ENCODE peak calls at places on chromosome 18, in five cellular contexts. One of them, this sample, is unnamed.

GRCh38 chr18:10304853-10305252 is 149.6 kb upstream of the APCDD1 start:
- DNase-seq in PC-3: peak; percentile 21
- DNase-seq in naive thymus-derived CD4-positive, alpha-beta T cell: no peak
- DNase-seq in stomach: no peak
- DNase-seq in CD8-positive, alpha-beta memory T cell: no peak
- DNase-seq in this sample: no peak

GRCh38 chr18:6811816-6812215 is 82.3 kb downstream of the ARHGAP28 start:
- DNase-seq in stomach: no peak
- DNase-seq in naive thymus-derived CD4-positive, alpha-beta T cell: no peak
- DNase-seq in CD8-positive, alpha-beta memory T cell: no peak
- DNase-seq in PC-3: no peak
- DNase-seq in this sample: no peak

GRCh38 chr18:75159238-75159518 is 49.8 kb downstream of the PTGR3 start:
- DNase-seq in PC-3: no peak
- DNase-seq in naive thymus-derived CD4-positive, alpha-beta T cell: no peak
- DNase-seq in CD8-positive, alpha-beta memory T cell: no peak
- DNase-seq in stomach: no peak
- DNase-seq in this sample: no peak

GRCh38 chr18:49052891-49053644 is 102.3 kb upstream of the SMAD7 start:
- DNase-seq in naive thymus-derived CD4-positive, alpha-beta T cell: peak; percentile 11
- DNase-seq in stomach: no peak
- DNase-seq in CD8-positive, alpha-beta memory T cell: peak; percentile 14
- DNase-seq in PC-3: peak; percentile 41
- DNase-seq in this sample: peak; percentile 25

GRCh38 chr18:5943514-5943913 is 48.2 kb upstream of the TMEM200C start:
- DNase-seq in CD8-positive, alpha-beta memory T cell: no peak
- DNase-seq in stomach: no peak
- DNase-seq in PC-3: no peak
- DNase-seq in naive thymus-derived CD4-positive, alpha-beta T cell: no peak
- DNase-seq in this sample: no peak

GRCh38 chr18:10182009-10182624 is 268.3 kb downstream of the VAPA start:
- DNase-seq in stomach: no peak
- DNase-seq in CD8-positive, alpha-beta memory T cell: no peak
- DNase-seq in naive thymus-derived CD4-positive, alpha-beta T cell: no peak
- DNase-seq in PC-3: peak; percentile 48
- DNase-seq in this sample: no peak

GRCh38 chr18:24136967-24137373 is 1.9 kb upstream of the CABYR start:
- DNase-seq in stomach: no peak
- DNase-seq in naive thymus-derived CD4-positive, alpha-beta T cell: no peak
- DNase-seq in PC-3: peak; percentile 66
- DNase-seq in CD8-positive, alpha-beta memory T cell: no peak
- DNase-seq in this sample: no peak

GRCh38 chr18:28365406-28365805 is 188.5 kb upstream of the CDH2 start:
- DNase-seq in PC-3: peak; percentile 93
- DNase-seq in CD8-positive, alpha-beta memory T cell: no peak
- DNase-seq in naive thymus-derived CD4-positive, alpha-beta T cell: no peak
- DNase-seq in stomach: no peak
- DNase-seq in this sample: no peak

GRCh38 chr18:48792611-48793368 is 158.0 kb downstream of the SMAD7 start:
- DNase-seq in naive thymus-derived CD4-positive, alpha-beta T cell: no peak
- DNase-seq in PC-3: no peak
- DNase-seq in CD8-positive, alpha-beta memory T cell: no peak
- DNase-seq in stomach: no peak
- DNase-seq in this sample: no peak

GRCh38 chr18:11946756-11947155 is 34.6 kb upstream of the IMPA2 start:
- DNase-seq in CD8-positive, alpha-beta memory T cell: no peak
- DNase-seq in naive thymus-derived CD4-positive, alpha-beta T cell: no peak
- DNase-seq in PC-3: peak; percentile 15
- DNase-seq in stomach: no peak
- DNase-seq in this sample: no peak

GRCh38 chr18:48290162-48290926 is 118.8 kb downstream of the ZBTB7C start:
- DNase-seq in stomach: no peak
- DNase-seq in PC-3: no peak
- DNase-seq in CD8-positive, alpha-beta memory T cell: no peak
- DNase-seq in naive thymus-derived CD4-positive, alpha-beta T cell: no peak
- DNase-seq in this sample: no peak

GRCh38 chr18:61569176-61569892 is 236.1 kb downstream of the CDH20 start:
- DNase-seq in naive thymus-derived CD4-positive, alpha-beta T cell: no peak
- DNase-seq in CD8-positive, alpha-beta memory T cell: no peak
- DNase-seq in stomach: no peak
- DNase-seq in PC-3: peak; percentile 58
- DNase-seq in this sample: no peak

GRCh38 chr18:51149605-51150429 is 47.7 kb downstream of the MEX3C start:
- DNase-seq in stomach: no peak
- DNase-seq in naive thymus-derived CD4-positive, alpha-beta T cell: no peak
- DNase-seq in CD8-positive, alpha-beta memory T cell: no peak
- DNase-seq in PC-3: peak; percentile 2
- DNase-seq in this sample: no peak

GRCh38 chr18:45726603-45727002 is 2.6 kb downstream of the SLC14A1 start:
- DNase-seq in PC-3: no peak
- DNase-seq in stomach: no peak
- DNase-seq in naive thymus-derived CD4-positive, alpha-beta T cell: no peak
- DNase-seq in CD8-positive, alpha-beta memory T cell: no peak
- DNase-seq in this sample: no peak

DNA sequence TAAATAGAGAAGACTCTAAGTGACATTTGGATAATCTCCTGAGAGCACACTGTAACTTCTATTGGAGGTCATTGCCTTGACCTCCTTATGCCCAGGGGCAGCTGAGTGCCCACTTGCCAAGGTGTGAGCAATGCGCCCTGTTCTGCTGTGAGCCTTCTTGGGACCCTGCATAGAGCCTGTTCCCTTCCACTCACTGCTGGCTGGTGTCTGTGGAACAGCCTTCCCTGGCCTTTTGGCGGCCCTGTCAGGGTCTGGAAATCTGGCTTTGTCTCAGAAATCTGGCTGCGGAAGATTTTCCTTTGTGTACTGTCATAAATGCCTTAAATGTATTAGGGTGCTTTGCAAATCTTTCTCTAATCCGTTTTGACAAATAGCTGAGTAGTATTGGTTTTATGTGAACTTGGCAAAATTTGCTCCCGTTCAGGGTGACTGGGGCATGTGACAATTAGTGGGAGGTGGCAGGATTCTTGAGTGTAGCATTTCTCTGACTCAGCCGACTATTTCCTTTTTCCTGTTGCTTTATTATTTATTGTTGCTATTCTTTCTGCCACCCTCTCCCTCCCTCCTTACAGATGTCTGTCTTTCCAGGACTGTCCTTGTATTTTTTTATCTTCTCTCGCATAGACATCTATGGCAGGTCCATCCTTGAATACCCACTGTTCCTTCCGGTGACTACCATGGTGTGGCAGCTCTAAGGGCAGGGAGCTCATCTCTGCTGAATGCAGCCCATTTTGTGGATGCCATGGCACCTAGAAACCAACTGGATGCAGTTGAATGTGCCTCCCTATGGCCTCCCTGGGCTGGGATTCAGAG is 41.8 kb downstream of the LDLRAD4 start:
- DNase-seq in CD8-positive, alpha-beta memory T cell: no peak
- DNase-seq in naive thymus-derived CD4-positive, alpha-beta T cell: no peak
- DNase-seq in PC-3: no peak
- DNase-seq in stomach: no peak
- DNase-seq in this sample: no peak
- H3K27ac ChIP-seq in CD8-positive, alpha-beta memory T cell: no peak overlapping the region
- H3K27ac ChIP-seq in naive thymus-derived CD4-positive, alpha-beta T cell: no peak overlapping the region
- H3K27ac ChIP-seq in PC-3: no peak overlapping the region
- H3K27ac ChIP-seq in stomach: no peak overlapping the region
- H3K27ac ChIP-seq in this sample: no peak overlapping the region

GRCh38 chr18:54222922-54223567 is 1.4 kb downstream of the MBD2 start:
- DNase-seq in stomach: no peak
- DNase-seq in naive thymus-derived CD4-positive, alpha-beta T cell: peak; percentile 67
- DNase-seq in CD8-positive, alpha-beta memory T cell: peak; percentile 55
- DNase-seq in PC-3: no peak
- DNase-seq in this sample: peak; percentile 16
- H3K27ac ChIP-seq in stomach: peak overlapping the region; percentile 83
- H3K27ac ChIP-seq in naive thymus-derived CD4-positive, alpha-beta T cell: peak overlapping the region; percentile 68
- H3K27ac ChIP-seq in CD8-positive, alpha-beta memory T cell: peak overlapping the region; percentile 41
- H3K27ac ChIP-seq in PC-3: peak overlapping the region; percentile 45
- H3K27ac ChIP-seq in this sample: peak overlapping the region; percentile 17

DNA sequence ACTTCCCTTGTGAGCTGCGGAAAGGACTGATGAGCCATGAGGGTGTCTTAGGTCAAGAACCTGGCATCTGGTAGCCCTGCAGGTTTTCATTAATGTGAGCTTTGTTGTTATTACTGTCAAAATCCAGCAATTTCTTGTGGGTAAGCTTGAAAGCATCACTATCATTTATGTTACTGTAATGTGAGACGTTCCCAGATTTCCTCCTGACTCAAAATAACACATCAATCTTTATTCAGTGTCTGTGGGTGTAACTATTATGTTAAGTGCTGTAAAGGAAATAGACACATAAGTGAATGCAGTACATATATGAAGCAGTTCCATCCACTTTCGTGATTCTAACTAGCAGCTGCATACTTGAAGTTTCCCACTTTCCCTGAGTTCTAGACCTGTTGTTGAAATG is 89.8 kb downstream of the FHOD3 start:
- DNase-seq in PC-3: no peak
- DNase-seq in CD8-positive, alpha-beta memory T cell: no peak
- DNase-seq in stomach: no peak
- DNase-seq in naive thymus-derived CD4-positive, alpha-beta T cell: no peak
- DNase-seq in this sample: no peak
- H3K27ac ChIP-seq in PC-3: no peak overlapping the region
- H3K27ac ChIP-seq in CD8-positive, alpha-beta memory T cell: no peak overlapping the region
- H3K27ac ChIP-seq in stomach: no peak overlapping the region
- H3K27ac ChIP-seq in naive thymus-derived CD4-positive, alpha-beta T cell: no peak overlapping the region
- H3K27ac ChIP-seq in this sample: no peak overlapping the region

DNA sequence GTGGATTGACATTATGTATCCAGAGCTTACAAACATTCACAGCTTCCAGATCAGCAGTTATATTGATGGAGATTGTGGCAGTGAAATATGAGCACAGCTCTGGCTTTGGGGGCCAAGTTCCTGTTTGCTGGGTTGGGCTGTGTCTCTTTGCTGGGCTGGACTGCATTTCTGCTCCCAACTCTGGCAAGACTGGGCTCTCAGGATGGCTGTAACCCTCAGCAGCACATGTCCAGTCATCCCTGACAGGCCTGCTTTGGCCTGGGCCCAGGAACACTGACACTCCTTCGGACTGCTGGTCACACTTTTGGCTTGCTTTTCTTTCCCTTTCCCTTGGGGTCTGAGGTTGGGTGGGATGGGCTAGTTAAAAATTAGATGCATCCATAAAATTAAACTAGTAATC is 17.9 kb upstream of the VPS4B start:
- DNase-seq in PC-3: peak; percentile 62
- DNase-seq in naive thymus-derived CD4-positive, alpha-beta T cell: no peak
- DNase-seq in CD8-positive, alpha-beta memory T cell: no peak
- DNase-seq in stomach: no peak
- DNase-seq in this sample: no peak
- H3K27ac ChIP-seq in PC-3: peak overlapping the region; percentile 39
- H3K27ac ChIP-seq in naive thymus-derived CD4-positive, alpha-beta T cell: no peak overlapping the region
- H3K27ac ChIP-seq in CD8-positive, alpha-beta memory T cell: no peak overlapping the region
- H3K27ac ChIP-seq in stomach: no peak overlapping the region
- H3K27ac ChIP-seq in this sample: no peak overlapping the region

GRCh38 chr18:77206676-77207370 is 42.8 kb upstream of the GALR1 start:
- DNase-seq in stomach: no peak
- DNase-seq in PC-3: no peak
- DNase-seq in naive thymus-derived CD4-positive, alpha-beta T cell: no peak
- DNase-seq in CD8-positive, alpha-beta memory T cell: no peak
- DNase-seq in this sample: no peak
- H3K27ac ChIP-seq in stomach: peak overlapping the region; percentile 62
- H3K27ac ChIP-seq in PC-3: no peak overlapping the region
- H3K27ac ChIP-seq in naive thymus-derived CD4-positive, alpha-beta T cell: no peak overlapping the region
- H3K27ac ChIP-seq in CD8-positive, alpha-beta memory T cell: no peak overlapping the region
- H3K27ac ChIP-seq in this sample: no peak overlapping the region

DNA sequence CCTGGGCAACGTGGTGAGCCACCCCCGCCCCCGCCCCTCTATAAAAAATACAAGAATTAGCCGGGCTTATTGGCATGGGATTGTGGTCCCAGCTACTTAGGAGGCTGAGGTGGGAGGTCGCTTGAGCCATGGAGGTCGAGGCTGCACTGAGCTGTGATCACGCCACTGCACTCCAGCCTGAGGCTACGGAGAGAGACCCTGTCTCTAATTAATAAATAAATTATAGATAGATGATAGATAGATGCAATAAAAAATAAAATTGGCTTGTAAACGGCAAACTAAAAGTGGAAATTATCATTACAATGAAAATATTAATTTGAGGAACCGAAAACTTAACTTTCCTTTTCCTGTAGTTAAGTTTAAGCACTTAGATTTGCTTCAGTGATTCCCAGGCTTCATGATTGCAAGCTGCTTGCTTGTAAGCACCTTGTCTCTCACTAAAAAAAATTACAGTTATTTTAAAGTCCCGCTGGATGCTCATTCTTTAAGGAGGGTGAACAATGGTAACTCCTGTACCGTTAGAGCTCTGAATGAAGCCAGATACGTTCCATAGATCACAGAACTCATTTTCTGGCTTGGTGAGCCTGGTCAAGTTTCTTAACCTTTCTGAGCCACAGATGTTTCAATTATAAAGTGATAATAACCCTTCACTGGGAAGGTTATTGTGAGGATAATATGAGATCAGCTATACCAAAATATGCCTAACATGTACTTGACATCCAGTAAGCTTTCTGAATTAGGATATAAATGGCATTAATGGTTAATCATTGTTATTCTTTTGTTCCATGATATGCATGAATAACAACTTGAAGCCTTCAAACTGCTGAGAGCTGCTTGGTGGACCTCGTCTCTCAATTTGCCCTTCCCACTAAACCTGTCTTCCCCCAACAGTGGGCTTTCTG is 9.4 kb upstream of the NARS1 start:
- DNase-seq in stomach: no peak
- DNase-seq in PC-3: no peak
- DNase-seq in CD8-positive, alpha-beta memory T cell: no peak
- DNase-seq in naive thymus-derived CD4-positive, alpha-beta T cell: no peak
- DNase-seq in this sample: no peak
- H3K27ac ChIP-seq in stomach: peak overlapping the region; percentile 80
- H3K27ac ChIP-seq in PC-3: peak overlapping the region; percentile 63
- H3K27ac ChIP-seq in CD8-positive, alpha-beta memory T cell: peak overlapping the region; percentile 67
- H3K27ac ChIP-seq in naive thymus-derived CD4-positive, alpha-beta T cell: peak overlapping the region; percentile 79
- H3K27ac ChIP-seq in this sample: peak overlapping the region; percentile 46

GRCh38 chr18:457533-457932 is 43.0 kb downstream of the COLEC12 start:
- DNase-seq in CD8-positive, alpha-beta memory T cell: no peak
- DNase-seq in PC-3: no peak
- DNase-seq in stomach: no peak
- DNase-seq in naive thymus-derived CD4-positive, alpha-beta T cell: no peak
- DNase-seq in this sample: no peak

GRCh38 chr18:458016-458415 is 42.5 kb downstream of the COLEC12 start:
- DNase-seq in stomach: no peak
- DNase-seq in naive thymus-derived CD4-positive, alpha-beta T cell: no peak
- DNase-seq in PC-3: no peak
- DNase-seq in CD8-positive, alpha-beta memory T cell: no peak
- DNase-seq in this sample: no peak

GRCh38 chr18:457120-457519 is 43.4 kb downstream of the COLEC12 start:
- DNase-seq in PC-3: no peak
- DNase-seq in CD8-positive, alpha-beta memory T cell: no peak
- DNase-seq in naive thymus-derived CD4-positive, alpha-beta T cell: no peak
- DNase-seq in stomach: no peak
- DNase-seq in this sample: no peak

GRCh38 chr18:453399-453798 is 47.1 kb downstream of the COLEC12 start:
- DNase-seq in CD8-positive, alpha-beta memory T cell: no peak
- DNase-seq in PC-3: no peak
- DNase-seq in naive thymus-derived CD4-positive, alpha-beta T cell: no peak
- DNase-seq in stomach: no peak
- DNase-seq in this sample: no peak

GRCh38 chr18:456361-456821 is 44.1 kb downstream of the COLEC12 start:
- DNase-seq in CD8-positive, alpha-beta memory T cell: no peak
- DNase-seq in PC-3: no peak
- DNase-seq in naive thymus-derived CD4-positive, alpha-beta T cell: no peak
- DNase-seq in stomach: no peak
- DNase-seq in this sample: no peak
- H3K27ac ChIP-seq in CD8-positive, alpha-beta memory T cell: no peak overlapping the region
- H3K27ac ChIP-seq in PC-3: no peak overlapping the region
- H3K27ac ChIP-seq in naive thymus-derived CD4-positive, alpha-beta T cell: no peak overlapping the region
- H3K27ac ChIP-seq in stomach: peak overlapping the region; percentile 66
- H3K27ac ChIP-seq in this sample: no peak overlapping the region

GRCh38 chr18:3458378-3458777 is 8.4 kb downstream of the TGIF1 start:
- DNase-seq in PC-3: peak; percentile 40
- DNase-seq in CD8-positive, alpha-beta memory T cell: no peak
- DNase-seq in naive thymus-derived CD4-positive, alpha-beta T cell: no peak
- DNase-seq in stomach: no peak
- DNase-seq in this sample: no peak
- H3K27ac ChIP-seq in PC-3: peak overlapping the region; percentile 95
- H3K27ac ChIP-seq in CD8-positive, alpha-beta memory T cell: peak overlapping the region; percentile 61
- H3K27ac ChIP-seq in naive thymus-derived CD4-positive, alpha-beta T cell: no peak overlapping the region
- H3K27ac ChIP-seq in stomach: peak overlapping the region; percentile 99
- H3K27ac ChIP-seq in this sample: peak overlapping the region; percentile 9

GRCh38 chr18:41577529-41577928 is 377.5 kb upstream of the PIK3C3 start:
- DNase-seq in stomach: no peak
- DNase-seq in naive thymus-derived CD4-positive, alpha-beta T cell: no peak
- DNase-seq in PC-3: no peak
- DNase-seq in CD8-positive, alpha-beta memory T cell: no peak
- DNase-seq in this sample: no peak
- H3K27ac ChIP-seq in stomach: no peak overlapping the region
- H3K27ac ChIP-seq in naive thymus-derived CD4-positive, alpha-beta T cell: no peak overlapping the region
- H3K27ac ChIP-seq in PC-3: no peak overlapping the region
- H3K27ac ChIP-seq in CD8-positive, alpha-beta memory T cell: no peak overlapping the region
- H3K27ac ChIP-seq in this sample: no peak overlapping the region